ENCODE peak calls at places on chromosomes 16 and 17, in eight cellular contexts. B, W, U, T, R, E, S and P are unnamed samples. For H3K4me1 and H3K9me3, the result is how much of the 10 kb centered on the place peaks cover.

GRCh38 chr17:33463887-33464286 is 170.8 kb upstream of the ASIC2 start:
- DNase-seq in B (no peak), T (no peak), R (no peak), W (no peak), U (no peak), E (no peak), S (no peak), P (no peak)

GRCh38 chr16:80909720-80910119 is 97.0 kb downstream of the CMC2 start:
- DNase-seq in E (no peak), S (no peak), R (no peak), B (no peak), W (no peak), U (no peak), T (no peak), P (no peak)

GRCh38 chr16:49378238-49378637 is 4.6 kb downstream of the C16orf78 start:
- DNase-seq in W (no peak), R (no peak), T (no peak), S (no peak), E (no peak), B (no peak), U (no peak), P (no peak)

GRCh38 chr16:1494129-1494640 is 1.0 kb downstream of the TELO2 start:
- DNase-seq in T (peak), S (peak), R (no peak), B (peak), U (no peak), W (peak), E (peak), P (peak)

GRCh38 chr16:86529160-86529559 is 18.8 kb downstream of the FOXF1 start:
- DNase-seq in T (no peak), R (no peak), B (no peak), S (peak), W (no peak), U (no peak), E (no peak), P (no peak)

GRCh38 chr16:50490828-50491227 is 57.4 kb upstream of the NKD1 start:
- DNase-seq in E (no peak), S (no peak), T (no peak), W (no peak), U (no peak), B (no peak), R (no peak), P (no peak)

GRCh38 chr16:89899879-89900481 is 18.7 kb upstream of the MC1R start:
- DNase-seq in R (no peak), W (no peak), B (no peak), U (no peak), T (no peak), S (no peak), E (no peak), P (no peak)

GRCh38 chr16:84299734-84300440 is 5.2 kb downstream of the WFDC1 start:
- DNase-seq in R (no peak), B (no peak), S (no peak), W (no peak), E (no peak), T (peak), U (no peak), P (no peak)

GRCh38 chr17:20046629-20047028 is 37.5 kb downstream of the SPECC1 start:
- DNase-seq in S (no peak), E (no peak), T (no peak), B (no peak), U (no peak), R (no peak), W (no peak), P (no peak)

GRCh38 chr17:62720126-62720850 is 87.8 kb downstream of the MARCHF10 start:
- DNase-seq in S (no peak), E (peak), U (no peak), B (no peak), W (no peak), T (no peak), R (no peak), P (no peak)

GRCh38 chr17:62017912-62018311 is 47.2 kb downstream of the MED13 start:
- DNase-seq in W (no peak), R (no peak), E (no peak), T (no peak), S (no peak), U (no peak), B (no peak), P (no peak)

GRCh38 chr17:44792276-44792675 is 33.5 kb downstream of the ADAM11 start:
- DNase-seq in S (peak), W (no peak), E (no peak), R (no peak), U (no peak), T (peak), B (no peak), P (no peak)

GRCh38 chr17:34485999-34486398 is 93.4 kb upstream of the TMEM132E start:
- DNase-seq in U (no peak), R (no peak), W (no peak), S (no peak), T (no peak), B (no peak), E (no peak), P (no peak)

GRCh38 chr17:63701477-63702222 is 1.7 kb upstream of the LIMD2 start:
- DNase-seq in R (peak), S (no peak), B (peak), U (peak), W (peak), E (no peak), T (no peak), P (peak)

DNA sequence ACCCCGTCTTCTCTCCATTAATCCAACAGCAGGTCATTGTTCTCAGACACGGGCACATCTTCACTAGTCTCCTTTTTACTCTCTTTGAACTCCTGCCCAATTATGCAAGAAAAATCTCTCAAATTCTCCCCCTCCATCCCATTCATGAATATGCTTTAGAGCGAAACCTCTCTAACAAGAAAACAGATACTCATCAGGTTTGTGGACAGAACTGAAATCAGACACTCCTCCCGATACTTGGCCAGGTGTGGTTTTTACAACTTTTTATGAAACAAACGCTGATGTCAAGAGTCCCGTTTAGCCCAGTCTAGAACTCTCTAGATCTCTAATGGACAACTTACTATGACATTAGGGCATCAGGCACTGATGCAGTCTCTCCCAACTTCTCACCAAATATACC is 40.9 kb downstream of the PIK3R5 start:
- DNase-seq in E (no peak), B (no peak), R (no peak), S (no peak), W (no peak), T (no peak), U (no peak), P (no peak)
- H3K4me1 ChIP-seq in E (under half), B (under half), R (under half), S (under half), W (under half), T (under half), U (under half), P (under half)

GRCh38 chr16:35414139-35414538 is 1954.7 kb downstream of the TP53TG3F start:
- DNase-seq in U (no peak), S (no peak), E (no peak), B (no peak), R (no peak), W (no peak), T (no peak), P (no peak)

GRCh38 chr16:35411156-35411555 is 1951.7 kb downstream of the TP53TG3F start:
- DNase-seq in S (no peak), E (no peak), W (no peak), U (no peak), T (no peak), B (no peak), R (no peak), P (no peak)

GRCh38 chr16:35410438-35410837 is 1951.0 kb downstream of the TP53TG3F start:
- DNase-seq in U (no peak), E (no peak), T (no peak), S (no peak), R (no peak), W (no peak), B (no peak), P (no peak)

GRCh38 chr16:35405547-35405946 is 1946.1 kb downstream of the TP53TG3F start:
- DNase-seq in T (no peak), S (no peak), R (no peak), B (no peak), E (no peak), U (no peak), W (no peak), P (no peak)

DNA sequence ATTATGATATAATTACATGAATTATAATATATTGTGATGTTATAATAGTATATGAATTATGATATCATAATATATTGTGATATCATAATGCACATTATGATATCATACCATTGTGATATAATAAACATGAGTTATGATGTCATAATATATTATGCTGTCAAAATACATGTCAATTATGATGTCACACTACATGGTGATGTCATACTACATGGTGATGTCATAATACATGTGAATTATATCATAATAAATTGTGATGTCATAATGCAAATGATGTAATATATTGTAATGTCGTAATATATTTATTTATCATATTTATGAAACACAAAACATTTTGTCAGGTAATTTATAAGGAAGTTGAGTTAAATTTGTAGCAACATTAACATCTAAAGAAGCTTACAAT is 1950.1 kb downstream of the TP53TG3F start:
- DNase-seq in E (no peak), W (no peak), T (no peak), S (no peak), R (no peak), B (peak), U (no peak), P (no peak)
- H3K9me3 ChIP-seq in E (under half), W (under half), T (under half), S (under half), R (under half), B (under half), U (under half), P (under half)

GRCh38 chr17:40327735-40328385 is 18.9 kb downstream of the RARA start:
- DNase-seq in W (no peak), E (no peak), T (peak), U (no peak), S (no peak), B (no peak), R (no peak), P (no peak)
- H3K27ac ChIP-seq in W (peak), E (peak), T (no peak), U (peak), S (no peak), B (no peak), R (no peak), P (peak)

DNA sequence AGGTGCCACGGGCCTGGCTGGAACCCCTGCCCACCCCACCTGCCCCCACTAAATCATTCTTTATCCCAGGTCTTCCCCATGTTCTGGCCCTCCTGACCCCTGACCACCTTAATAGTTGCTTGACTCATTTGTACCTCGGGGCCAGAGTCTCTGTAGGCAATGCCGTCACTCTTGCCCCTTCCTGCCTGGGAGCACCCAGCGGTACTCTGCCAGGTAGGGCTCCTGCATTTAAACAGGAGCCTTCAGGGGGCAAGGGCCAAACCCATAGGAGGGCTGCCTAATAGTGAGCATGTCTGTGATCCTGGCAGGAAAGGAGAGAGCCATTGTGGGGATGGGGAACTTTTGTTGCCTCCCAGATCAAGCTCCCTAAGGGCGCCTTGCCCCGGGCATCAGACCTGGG is 8.8 kb upstream of the ITGA3 start:
- DNase-seq in U (peak), W (no peak), E (no peak), S (no peak), B (no peak), R (no peak), T (no peak), P (no peak)
- H3K4me1 ChIP-seq in U (under half), W (under half), E (half or more), S (under half), B (under half), R (under half), T (under half), P (under half)

DNA sequence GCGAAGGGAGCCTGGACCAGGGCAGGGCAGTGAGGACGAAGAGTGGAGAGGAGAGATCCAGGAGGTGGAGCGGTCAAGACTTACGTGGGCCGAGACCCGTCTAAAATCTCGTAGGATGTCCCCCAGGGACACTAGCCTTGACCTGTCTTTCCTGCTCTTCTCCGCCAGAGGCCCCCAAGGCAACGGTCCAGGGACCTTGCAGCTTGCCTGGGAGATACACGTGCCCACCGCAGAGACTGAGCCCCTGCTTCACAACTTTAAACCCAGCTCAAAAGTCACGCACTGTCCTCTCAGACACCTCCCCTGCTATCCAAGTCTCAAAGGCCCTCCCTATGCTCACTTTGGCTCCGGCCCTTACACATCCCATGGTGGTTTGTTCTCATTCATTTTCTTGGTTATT is 9.4 kb downstream of the TIGD7 start:
- DNase-seq in R (no peak), S (no peak), B (no peak), E (no peak), W (no peak), U (no peak), T (no peak), P (no peak)
- H3K9me3 ChIP-seq in R (under half), S (under half), B (under half), E (half or more), W (half or more), U (half or more), T (under half), P (half or more)

GRCh38 chr17:81069084-81069645 is 34.2 kb downstream of the BAIAP2 start:
- DNase-seq in W (peak), T (no peak), U (no peak), E (no peak), B (no peak), R (no peak), S (no peak), P (no peak)
- H3K27ac ChIP-seq in W (peak), T (no peak), U (no peak), E (no peak), B (no peak), R (no peak), S (no peak), P (no peak)